ENCODE peak calls at places on chromosomes 16 and 17, in eight cellular contexts. M, R, V, U, I, B, Y and C are unnamed samples.

GRCh38 chr17:78722101-78722761 is 59.8 kb downstream of the CYTH1 start:
- DNase-seq in M (peak), R (no peak), V (no peak), U (no peak), I (no peak), B (peak), Y (no peak), C (no peak)

GRCh38 chr17:32551186-32551955 is 64.6 kb downstream of the CDK5R1 start:
- DNase-seq in M (no peak), R (no peak), V (no peak), U (no peak), I (no peak), B (no peak), Y (no peak), C (no peak)

GRCh38 chr17:47698749-47699535 is 5.0 kb downstream of the TBKBP1 start:
- DNase-seq in M (peak), R (peak), V (peak), U (peak), I (peak), B (peak), Y (peak), C (peak)

GRCh38 chr17:64056269-64057005 is 36.0 kb upstream of the ICAM2 start:
- DNase-seq in M (no peak), R (no peak), V (no peak), U (no peak), I (no peak), B (no peak), Y (no peak), C (no peak)

GRCh38 chr17:17928422-17929386 is 43.5 kb downstream of the TOM1L2 start:
- DNase-seq in M (peak), R (no peak), V (no peak), U (no peak), I (no peak), B (no peak), Y (no peak), C (no peak)

GRCh38 chr17:68398731-68399637 is 58.3 kb downstream of the WIPI1 start:
- DNase-seq in M (no peak), R (peak), V (peak), U (no peak), I (peak), B (peak), Y (no peak), C (peak)

GRCh38 chr17:54324813-54325212 is 502.1 kb downstream of the KIF2B start:
- DNase-seq in M (no peak), R (no peak), V (no peak), U (no peak), I (no peak), B (no peak), Y (no peak), C (no peak)

GRCh38 chr17:79841369-79842135 is 2.3 kb upstream of the CBX4 start:
- DNase-seq in M (no peak), R (no peak), V (no peak), U (no peak), I (no peak), B (no peak), Y (no peak), C (no peak)

GRCh38 chr16:81902025-81902424 is 109.2 kb downstream of the SDR42E1 start:
- DNase-seq in M (no peak), R (no peak), V (no peak), U (no peak), I (no peak), B (no peak), Y (no peak), C (no peak)

GRCh38 chr16:88883117-88883895 is 16.8 kb upstream of the PABPN1L start:
- DNase-seq in M (no peak), R (no peak), V (no peak), U (no peak), I (no peak), B (no peak), Y (no peak), C (no peak)

GRCh38 chr16:35171106-35171505 is 1711.7 kb downstream of the TP53TG3F start:
- DNase-seq in M (no peak), R (no peak), V (no peak), U (no peak), I (no peak), B (no peak), Y (no peak), C (no peak)

GRCh38 chr16:6897910-6898475 is 434.7 kb upstream of the RBFOX1 start:
- DNase-seq in M (no peak), R (no peak), V (no peak), U (no peak), I (no peak), B (no peak), Y (no peak), C (no peak)

GRCh38 chr16:87706278-87707000 is 59.3 kb downstream of the KLHDC4 start:
- DNase-seq in M (no peak), R (no peak), V (no peak), U (no peak), I (no peak), B (no peak), Y (no peak), C (no peak)

GRCh38 chr17:57665128-57665527 is 80.0 kb downstream of the CCDC182 start:
- DNase-seq in M (peak), R (no peak), V (no peak), U (no peak), I (no peak), B (no peak), Y (no peak), C (no peak)

GRCh38 chr16:16057102-16057501 is 107.7 kb downstream of the ABCC1 start:
- DNase-seq in M (no peak), R (no peak), V (no peak), U (no peak), I (no peak), B (no peak), Y (no peak), C (no peak)